ENCODE peak calls at places on chromosomes 13 and 19, in six cellular contexts. F is Panc1, T is GM13977, G is GM04503, J is NCI-H2029 treated with DMSO at 0.1 percent for 48 hours, C is astrocyte of the hippocampus. D is an unnamed sample.

GRCh38 chr19:33395561-33396550 is 22.3 kb downstream of the CEBPG start:
- DNase-seq in G (no peak), F (no peak), T (no peak), J (no peak), C (peak; percentile 72), D (no peak)

GRCh38 chr13:102915393-102915792 is 69.6 kb downstream of the ERCC5 start:
- DNase-seq in J (no peak), T (no peak), G (no peak), F (no peak), C (no peak), D (no peak)

GRCh38 chr19:3466630-3467029 is 13.7 kb downstream of the SMIM24 start:
- DNase-seq in T (no peak), C (no peak), F (no peak), J (no peak), G (no peak), D (no peak)

GRCh38 chr19:58229255-58229639 is 533 bp downstream of the ZNF544 start:
- DNase-seq in C (peak; percentile 52), T (no peak), F (no peak), J (no peak), G (no peak), D (peak; percentile 23)

GRCh38 chr19:29644179-29644578 is 21.1 kb upstream of the PLEKHF1 start:
- DNase-seq in T (no peak), C (no peak), J (no peak), G (no peak), F (no peak), D (no peak)

GRCh38 chr19:29983568-29983967 is 41.5 kb downstream of the URI1 start:
- DNase-seq in T (no peak), J (no peak), F (no peak), C (no peak), G (no peak), D (no peak)

GRCh38 chr19:2703691-2704216 is 1.3 kb upstream of the GNG7 start:
- DNase-seq in F (no peak), T (no peak), G (no peak), C (no peak), J (no peak), D (no peak)

GRCh38 chr19:50198431-50199253 is 4.8 kb upstream of the MYH14 start:
- DNase-seq in G (no peak), J (no peak), T (no peak), C (no peak), F (no peak), D (no peak)

GRCh38 chr13:66328486-66328885 is 901.6 kb downstream of the PCDH9 start:
- DNase-seq in C (no peak), J (no peak), F (no peak), T (no peak), G (no peak), D (no peak)

D was measured in HuH-7.